ENCODE peak calls at places on chromosomes 11 and 22, in eight cellular contexts. W, V, D, L, R, P, I and E are unnamed samples.

GRCh38 chr11:95682552-95682951 is 107.0 kb downstream of the FAM76B start:
- DNase-seq in W (no peak), V (no peak), D (no peak), L (peak), R (peak), P (no peak), I (peak), E (no peak)

GRCh38 chr11:107916671-107917241 is 11.5 kb upstream of the RAB39A start:
- DNase-seq in W (no peak), V (no peak), D (peak), L (no peak), R (peak), P (no peak), I (peak), E (peak)

GRCh38 chr11:75467311-75467710 is 34.3 kb upstream of the KLHL35 start:
- DNase-seq in W (no peak), V (no peak), D (no peak), L (no peak), R (no peak), P (no peak), I (no peak), E (no peak)

GRCh38 chr11:102494216-102494615 is 36.3 kb downstream of the MMP7 start:
- DNase-seq in W (peak), V (no peak), D (peak), L (peak), R (peak), P (peak), I (peak), E (peak)

GRCh38 chr11:103546236-103546635 is 437.0 kb downstream of the DYNC2H1 start:
- DNase-seq in W (no peak), V (no peak), D (no peak), L (peak), R (peak), P (no peak), I (peak), E (peak)

GRCh38 chr22:36776722-36777121 is 803 bp upstream of the IFT27 start:
- DNase-seq in W (no peak), V (no peak), D (no peak), L (no peak), R (no peak), P (no peak), I (no peak), E (no peak)

GRCh38 chr11:107442715-107443215 is 14.9 kb downstream of the CWF19L2 start:
- DNase-seq in W (no peak), V (no peak), D (no peak), L (no peak), R (no peak), P (no peak), I (no peak), E (no peak)

GRCh38 chr11:87092159-87092558 is 54.4 kb downstream of the TMEM135 start:
- DNase-seq in W (no peak), V (no peak), D (no peak), L (no peak), R (peak), P (no peak), I (peak), E (peak)

GRCh38 chr11:67071420-67072284 is 15.0 kb downstream of the RHOD start:
- DNase-seq in W (peak), V (peak), D (peak), L (peak), R (peak), P (no peak), I (peak), E (peak)

GRCh38 chr11:92969293-92969633 is 188 bp upstream of the MTNR1B start:
- DNase-seq in W (no peak), V (no peak), D (no peak), L (no peak), R (no peak), P (no peak), I (no peak), E (no peak)

GRCh38 chr11:82634091-82634490 is 99.6 kb downstream of the FAM181B start:
- DNase-seq in W (no peak), V (no peak), D (no peak), L (no peak), R (no peak), P (no peak), I (no peak), E (no peak)

GRCh38 chr11:122853971-122854446 is 15.7 kb downstream of the CRTAM start:
- DNase-seq in W (peak), V (no peak), D (no peak), L (peak), R (peak), P (peak), I (peak), E (peak)

GRCh38 chr22:29031236-29031982 is 30.2 kb downstream of the C22orf31 start:
- DNase-seq in W (peak), V (no peak), D (peak), L (peak), R (peak), P (peak), I (peak), E (peak)

GRCh38 chr11:47355283-47356128 is 3.0 kb upstream of the MYBPC3 start:
- DNase-seq in W (peak), V (no peak), D (peak), L (peak), R (peak), P (peak), I (peak), E (peak)

GRCh38 chr11:8566613-8567210 is 27.3 kb downstream of the STK33 start:
- DNase-seq in W (no peak), V (peak), D (no peak), L (peak), R (peak), P (peak), I (peak), E (peak)

GRCh38 chr22:38469306-38469781 is 1.4 kb downstream of the KDELR3 start:
- DNase-seq in W (no peak), V (no peak), D (no peak), L (no peak), R (no peak), P (no peak), I (no peak), E (no peak)

GRCh38 chr22:30243671-30244465 is 2.7 kb downstream of the LIF start:
- DNase-seq in W (no peak), V (no peak), D (no peak), L (no peak), R (no peak), P (no peak), I (no peak), E (no peak)

GRCh38 chr22:48836673-48837340 is 990.9 kb downstream of the BRD1 start:
- DNase-seq in W (no peak), V (no peak), D (no peak), L (no peak), R (no peak), P (no peak), I (no peak), E (no peak)

GRCh38 chr11:109123811-109124787 is 297.9 kb upstream of the C11orf87 start:
- DNase-seq in W (no peak), V (no peak), D (no peak), L (peak), R (peak), P (no peak), I (peak), E (peak)

GRCh38 chr11:101401245-101401644 is 182.6 kb downstream of the TRPC6 start:
- DNase-seq in W (no peak), V (no peak), D (no peak), L (peak), R (peak), P (no peak), I (peak), E (peak)

GRCh38 chr11:48095779-48096470 is 115.6 kb downstream of the PTPRJ start:
- DNase-seq in W (no peak), V (no peak), D (no peak), L (no peak), R (peak), P (no peak), I (peak), E (no peak)

GRCh38 chr11:6404341-6405038 is 14.2 kb downstream of the SMPD1 start:
- DNase-seq in W (no peak), V (no peak), D (no peak), L (peak), R (peak), P (no peak), I (peak), E (peak)

GRCh38 chr11:36792870-36793541 is 195.0 kb upstream of the RAG2 start:
- DNase-seq in W (no peak), V (no peak), D (no peak), L (no peak), R (no peak), P (no peak), I (no peak), E (no peak)

GRCh38 chr11:112903310-112903709 is 57.9 kb upstream of the NCAM1 start:
- DNase-seq in W (no peak), V (no peak), D (no peak), L (no peak), R (no peak), P (no peak), I (no peak), E (no peak)

GRCh38 chr11:31817054-31817620 is 6.0 kb upstream of the PAX6 start:
- DNase-seq in W (no peak), V (no peak), D (no peak), L (no peak), R (no peak), P (no peak), I (no peak), E (no peak)

GRCh38 chr11:72001834-72002591 is 3.3 kb downstream of the IL18BP start:
- DNase-seq in W (no peak), V (no peak), D (no peak), L (no peak), R (no peak), P (no peak), I (no peak), E (no peak)

GRCh38 chr22:37379085-37379484 is 48.2 kb downstream of the ELFN2 start:
- DNase-seq in W (no peak), V (no peak), D (no peak), L (no peak), R (no peak), P (no peak), I (no peak), E (no peak)

GRCh38 chr11:79174045-79175008 is 266.5 kb downstream of the TENM4 start:
- DNase-seq in W (no peak), V (no peak), D (no peak), L (peak), R (peak), P (no peak), I (peak), E (peak)

GRCh38 chr11:79179087-79179486 is 261.7 kb downstream of the TENM4 start:
- DNase-seq in W (no peak), V (no peak), D (no peak), L (peak), R (peak), P (no peak), I (peak), E (no peak)

GRCh38 chr11:79170289-79170688 is 270.5 kb downstream of the TENM4 start:
- DNase-seq in W (no peak), V (no peak), D (no peak), L (peak), R (no peak), P (no peak), I (peak), E (no peak)

GRCh38 chr11:79168530-79169110 is 272.2 kb downstream of the TENM4 start:
- DNase-seq in W (no peak), V (no peak), D (no peak), L (no peak), R (no peak), P (no peak), I (no peak), E (no peak)

GRCh38 chr11:79173615-79174014 is 267.2 kb downstream of the TENM4 start:
- DNase-seq in W (no peak), V (no peak), D (no peak), L (peak), R (peak), P (no peak), I (peak), E (peak)
- TF ChIP-seq CTCF in W (no peak), V (no peak), D (no peak), L (no peak), R (peak), P (no peak), I (no peak), E (no peak)

DNA sequence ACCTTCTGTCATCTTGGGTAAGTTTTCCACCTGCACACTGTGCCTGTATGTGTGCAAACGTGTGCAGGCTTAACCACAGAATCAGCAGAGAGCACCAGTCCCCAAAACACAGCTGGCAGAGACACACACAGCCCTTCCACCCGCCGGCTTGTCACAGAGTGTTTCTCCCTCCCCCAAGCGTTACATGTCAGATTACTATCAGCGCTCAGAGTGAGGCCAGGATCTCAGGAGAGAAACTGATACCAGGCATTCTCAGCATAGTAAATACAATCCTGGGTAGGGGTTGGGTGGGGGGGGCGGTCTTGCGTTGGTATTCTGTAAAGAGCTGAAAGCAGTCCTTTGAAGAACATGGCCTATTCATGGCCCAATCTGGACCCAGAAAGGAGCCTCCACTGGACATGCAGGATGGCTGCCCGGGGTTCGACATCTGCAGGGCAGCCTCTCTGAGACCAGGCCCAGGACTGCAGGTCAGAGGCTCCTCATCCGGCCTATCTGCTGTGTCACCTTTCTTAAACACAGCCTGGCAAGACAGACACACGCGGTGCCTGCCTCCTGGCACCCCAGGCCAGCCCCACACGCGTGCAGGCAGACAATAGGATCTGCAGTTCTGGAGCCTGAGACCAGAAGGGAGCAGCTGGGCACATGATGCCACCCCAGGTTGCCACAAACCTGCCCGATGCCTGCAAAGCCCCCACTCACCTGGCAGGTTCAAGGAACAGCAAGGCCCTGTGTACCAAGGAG is 1.7 kb downstream of the OSBPL5 start:
- DNase-seq in W (no peak), V (no peak), D (no peak), L (no peak), R (no peak), P (no peak), I (no peak), E (no peak)
- H3K4me3 ChIP-seq in W (no peak), V (no peak), D (peak), L (peak), R (peak), P (peak), I (peak), E (peak)

DNA sequence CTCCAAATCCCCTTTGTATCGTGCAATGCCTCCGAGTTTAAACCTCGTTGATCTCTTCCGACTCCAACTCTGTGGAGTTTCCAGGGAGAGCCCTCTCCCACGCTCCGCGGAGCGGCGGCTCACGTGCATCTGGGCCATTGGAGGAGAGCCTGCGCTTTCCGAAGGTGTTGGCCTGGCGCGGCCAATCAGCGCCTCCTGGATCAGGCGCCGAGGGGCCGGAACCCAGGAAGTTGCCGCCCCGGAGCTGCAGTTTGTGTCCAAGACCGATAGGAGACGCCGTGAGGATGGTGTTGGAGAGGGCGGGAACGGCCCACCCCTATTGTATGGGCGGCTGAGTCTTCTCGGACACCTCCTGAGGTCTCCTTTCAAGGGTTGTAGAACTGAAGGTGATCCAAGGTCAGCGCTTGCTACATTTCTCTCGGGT is 1.6 kb downstream of the ADAMTS15 start:
- DNase-seq in W (no peak), V (no peak), D (peak), L (peak), R (peak), P (no peak), I (peak), E (peak)
- TF ChIP-seq CTCF in W (no peak), V (no peak), D (peak), L (peak), R (peak), P (no peak), I (peak), E (peak)

DNA sequence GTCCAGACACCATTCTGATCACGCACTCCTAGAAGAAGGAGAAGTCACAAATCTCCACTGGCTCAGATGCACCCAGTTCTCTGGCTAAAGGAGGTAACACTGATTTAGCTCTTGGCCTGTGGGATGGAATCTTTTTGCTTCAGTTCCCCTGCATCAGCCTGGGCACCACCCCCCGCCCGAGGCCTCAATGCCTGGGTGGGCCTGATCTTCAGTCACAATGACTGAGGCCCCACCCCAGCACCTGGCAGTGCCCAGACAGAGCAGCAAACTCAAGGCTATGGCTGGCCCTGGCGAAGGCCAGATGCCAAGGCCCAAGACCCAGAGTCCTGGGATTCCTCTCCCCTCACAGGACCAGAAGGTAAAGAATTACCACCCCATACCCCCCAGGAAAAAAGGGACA is 5.0 kb downstream of the CYB561A3 start:
- DNase-seq in W (no peak), V (no peak), D (no peak), L (no peak), R (no peak), P (no peak), I (no peak), E (no peak)
- H3K4me3 ChIP-seq in W (no peak), V (peak), D (no peak), L (no peak), R (no peak), P (no peak), I (no peak), E (no peak)

DNA sequence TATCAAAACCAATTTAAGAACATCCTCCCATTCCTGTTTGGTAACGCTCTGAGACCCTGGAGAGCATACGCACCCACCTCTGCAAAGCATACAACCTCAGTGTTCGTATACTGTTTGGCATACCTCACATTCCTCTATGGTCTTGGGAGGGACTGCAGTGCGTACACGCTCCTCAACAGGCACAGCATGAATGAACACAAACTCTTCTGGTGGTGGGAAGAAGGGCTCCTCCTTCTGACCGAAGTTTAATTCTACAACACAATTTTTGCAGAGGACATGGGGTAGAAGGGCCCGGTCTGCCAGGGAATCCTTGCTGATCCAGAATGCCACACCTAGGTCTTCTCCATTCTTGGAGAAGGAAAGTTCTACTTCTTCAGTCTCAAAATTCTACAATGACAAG is 5.3 kb downstream of the HNRNPUL2 start:
- DNase-seq in W (no peak), V (no peak), D (no peak), L (peak), R (peak), P (no peak), I (peak), E (peak)
- TF ChIP-seq CTCF in W (no peak), V (no peak), D (no peak), L (no peak), R (peak), P (peak), I (peak), E (no peak)

GRCh38 chr11:68257477-68258362 is 14.1 kb downstream of the C11orf24 start:
- DNase-seq in W (peak), V (peak), D (peak), L (peak), R (peak), P (peak), I (peak), E (peak)
- H3K4me3 ChIP-seq in W (no peak), V (no peak), D (no peak), L (no peak), R (peak), P (no peak), I (no peak), E (no peak)

DNA sequence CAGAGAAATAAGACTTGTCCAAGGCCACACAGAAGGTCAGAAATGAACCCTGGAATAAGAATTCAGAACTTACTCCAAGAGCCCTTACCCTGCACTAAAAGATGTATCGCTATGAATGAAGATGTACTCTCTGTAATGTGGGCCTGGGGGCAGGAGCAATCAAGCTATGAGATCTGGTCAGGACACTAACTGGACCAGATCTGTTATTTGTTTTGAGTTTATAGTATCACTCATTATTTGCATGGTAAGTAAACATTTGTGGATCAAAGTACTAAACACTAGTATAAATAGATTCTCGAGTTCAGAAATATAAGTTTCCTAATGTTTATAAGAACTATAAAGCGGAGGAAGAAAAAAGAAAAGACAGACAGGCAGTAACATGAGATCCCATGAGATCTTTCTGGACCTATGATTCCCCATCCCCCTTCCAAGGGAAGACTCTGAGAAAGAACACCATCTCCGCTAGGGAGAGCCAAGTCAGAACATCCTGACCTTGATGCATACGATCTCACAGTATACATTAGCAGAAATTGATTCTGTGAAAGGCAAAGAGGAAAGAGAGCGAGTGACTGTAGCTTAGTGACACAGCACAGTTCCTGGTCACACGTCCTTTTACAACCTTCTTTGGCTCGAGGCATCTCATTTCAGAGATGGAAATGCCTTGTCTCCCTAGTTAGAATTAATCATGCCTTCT is 71.2 kb downstream of the USP35 start:
- DNase-seq in W (no peak), V (no peak), D (no peak), L (no peak), R (no peak), P (no peak), I (no peak), E (no peak)
- TF ChIP-seq CTCF in W (no peak), V (no peak), D (no peak), L (no peak), R (no peak), P (no peak), I (no peak), E (no peak)

GRCh38 chr22:17629646-17630045 is 1.1 kb upstream of the ATP6V1E1 start:
- DNase-seq in W (no peak), V (no peak), D (no peak), L (no peak), R (no peak), P (no peak), I (no peak), E (no peak)
- H3K4me3 ChIP-seq in W (peak), V (no peak), D (no peak), L (no peak), R (no peak), P (peak), I (peak), E (no peak)